ENCODE peak calls at places on chromosomes 11 and 22, in ten cellular contexts. H, S, V, O, J, P, T, A, D and F are unnamed samples.

GRCh38 chr11:66668653-66669430 is 8.8 kb downstream of the RBM4B start:
- DNase-seq in H (no peak), S (no peak), V (no peak), O (no peak), J (no peak), P (no peak), T (no peak), A (no peak), D (no peak), F (no peak)

GRCh38 chr22:29149841-29150555 is 55.7 kb upstream of the EMID1 start:
- DNase-seq in H (no peak), S (no peak), V (no peak), O (no peak), J (no peak), P (no peak), T (no peak), A (no peak), D (peak), F (peak)

GRCh38 chr22:19527321-19527721 is 3.1 kb upstream of the CLDN5 start:
- DNase-seq in H (no peak), S (no peak), V (no peak), O (no peak), J (no peak), P (no peak), T (peak), A (no peak), D (peak), F (no peak)

GRCh38 chr22:39257522-39258475 is 13.0 kb upstream of the PDGFB start:
- DNase-seq in H (no peak), S (no peak), V (no peak), O (no peak), J (no peak), P (no peak), T (no peak), A (no peak), D (no peak), F (no peak)

GRCh38 chr11:117876341-117877119 is at the start of gene FXYD6:
- DNase-seq in H (no peak), S (no peak), V (no peak), O (no peak), J (peak), P (peak), T (peak), A (no peak), D (no peak), F (peak)

GRCh38 chr11:13366266-13367026 is 88.9 kb downstream of the BMAL1 start:
- DNase-seq in H (no peak), S (no peak), V (no peak), O (no peak), J (no peak), P (no peak), T (no peak), A (no peak), D (no peak), F (no peak)

GRCh38 chr11:36214976-36215687 is 74.1 kb downstream of the COMMD9 start:
- DNase-seq in H (no peak), S (no peak), V (no peak), O (no peak), J (no peak), P (no peak), T (no peak), A (no peak), D (no peak), F (no peak)

GRCh38 chr11:130146797-130147196 is 12.8 kb upstream of the ST14 start:
- DNase-seq in H (peak), S (no peak), V (no peak), O (no peak), J (no peak), P (no peak), T (no peak), A (no peak), D (no peak), F (no peak)

GRCh38 chr11:126413426-126413825 is 57.9 kb downstream of the ST3GAL4 start:
- DNase-seq in H (no peak), S (no peak), V (no peak), O (no peak), J (no peak), P (no peak), T (no peak), A (no peak), D (no peak), F (no peak)

GRCh38 chr22:43827336-43827735 is 15.2 kb upstream of the EFCAB6 start:
- DNase-seq in H (no peak), S (no peak), V (no peak), O (no peak), J (no peak), P (no peak), T (no peak), A (no peak), D (no peak), F (peak)

GRCh38 chr11:106399075-106399500 is 321.6 kb downstream of the AASDHPPT start:
- DNase-seq in H (no peak), S (peak), V (peak), O (peak), J (peak), P (peak), T (peak), A (no peak), D (peak), F (peak)

GRCh38 chr22:42519544-42520237 is at the start of gene RRP7A:
- DNase-seq in H (peak), S (peak), V (peak), O (no peak), J (peak), P (peak), T (peak), A (peak), D (peak), F (peak)

GRCh38 chr22:45453764-45454163 is 40.3 kb downstream of the RIBC2 start:
- DNase-seq in H (no peak), S (no peak), V (no peak), O (no peak), J (no peak), P (no peak), T (no peak), A (no peak), D (no peak), F (no peak)

GRCh38 chr11:100738701-100739100 is 51.6 kb downstream of the ARHGAP42 start:
- DNase-seq in H (no peak), S (no peak), V (no peak), O (no peak), J (no peak), P (no peak), T (no peak), A (no peak), D (no peak), F (no peak)

GRCh38 chr11:34651551-34651950 is 30.7 kb downstream of the EHF start:
- DNase-seq in H (no peak), S (no peak), V (no peak), O (no peak), J (no peak), P (no peak), T (no peak), A (no peak), D (peak), F (peak)

GRCh38 chr11:12540913-12541587 is 133.2 kb upstream of the TEAD1 start:
- DNase-seq in H (no peak), S (peak), V (peak), O (no peak), J (peak), P (peak), T (no peak), A (no peak), D (peak), F (no peak)

GRCh38 chr11:120279490-120279889 is 39.5 kb downstream of the POU2F3 start:
- DNase-seq in H (no peak), S (no peak), V (no peak), O (no peak), J (no peak), P (no peak), T (no peak), A (no peak), D (no peak), F (no peak)

GRCh38 chr11:105004021-105004420 is 18.9 kb downstream of the CASP5 start:
- DNase-seq in H (no peak), S (no peak), V (no peak), O (no peak), J (no peak), P (no peak), T (no peak), A (no peak), D (no peak), F (no peak)

GRCh38 chr22:42719656-42720262 is 911 bp downstream of the A4GALT start:
- DNase-seq in H (no peak), S (no peak), V (no peak), O (no peak), J (peak), P (no peak), T (no peak), A (no peak), D (no peak), F (no peak)

GRCh38 chr11:21761000-21761399 is 431.9 kb upstream of the ANO5 start:
- DNase-seq in H (no peak), S (no peak), V (no peak), O (no peak), J (no peak), P (no peak), T (no peak), A (no peak), D (no peak), F (no peak)

GRCh38 chr22:23242473-23243001 is 62.2 kb downstream of the BCR start:
- DNase-seq in H (no peak), S (no peak), V (no peak), O (no peak), J (no peak), P (peak), T (no peak), A (no peak), D (no peak), F (peak)

GRCh38 chr11:61639816-61640443 is 40.3 kb upstream of the DAGLA start:
- DNase-seq in H (peak), S (no peak), V (no peak), O (no peak), J (no peak), P (peak), T (no peak), A (no peak), D (no peak), F (no peak)

GRCh38 chr11:124942446-124943202 is 6.8 kb upstream of the HEPACAM start:
- DNase-seq in H (no peak), S (no peak), V (no peak), O (no peak), J (no peak), P (no peak), T (no peak), A (no peak), D (no peak), F (peak)

GRCh38 chr11:87352759-87353707 is 315.3 kb downstream of the TMEM135 start:
- DNase-seq in H (peak), S (peak), V (peak), O (peak), J (peak), P (peak), T (peak), A (peak), D (peak), F (peak)

GRCh38 chr11:85628771-85629341 is 463 bp downstream of the TMEM126B start:
- DNase-seq in H (no peak), S (peak), V (no peak), O (no peak), J (no peak), P (peak), T (no peak), A (peak), D (no peak), F (no peak)

GRCh38 chr22:39900306-39901227 is at the start of gene GRAP2:
- DNase-seq in H (peak), S (no peak), V (no peak), O (no peak), J (no peak), P (no peak), T (no peak), A (peak), D (peak), F (no peak)

GRCh38 chr22:46961591-46962290 is 199.3 kb downstream of the TBC1D22A start:
- DNase-seq in H (no peak), S (no peak), V (no peak), O (no peak), J (no peak), P (no peak), T (no peak), A (no peak), D (no peak), F (no peak)

GRCh38 chr11:10605941-10606381 is 37.5 kb upstream of the LYVE1 start:
- DNase-seq in H (no peak), S (peak), V (no peak), O (no peak), J (no peak), P (peak), T (no peak), A (no peak), D (peak), F (peak)